ENCODE peak calls at places on chromosomes 1 and 21, in ten cellular contexts. I is fibroblast of lung; A is endothelial cell of umbilical vein; P is substantia nigra; G is CD4-positive, alpha-beta T cell; Y is uterus; N is AG04450; E is colonic mucosa; M is endodermal cell; T is suprapubic skin. J is an unnamed sample.

GRCh38 chr1:19429611-19430010 is 55.7 kb downstream of the CAPZB start:
- DNase-seq in I (peak), A (peak), P (no peak), G (no peak), Y (no peak), N (no peak), E (no peak), M (no peak), T (no peak), J (peak)

GRCh38 chr1:89987170-89987819 is 7.6 kb upstream of the ZNF326 start:
- DNase-seq in I (peak), A (peak), P (peak), G (peak), Y (peak), N (peak), E (peak), M (peak), T (no peak), J (peak)

GRCh38 chr1:23597635-23598388 is 38.5 kb upstream of the ID3 start:
- DNase-seq in I (no peak), A (no peak), P (no peak), G (no peak), Y (no peak), N (no peak), E (no peak), M (peak), T (no peak), J (no peak)

GRCh38 chr1:214727274-214727673 is 124.3 kb downstream of the CENPF start:
- DNase-seq in I (no peak), A (no peak), P (no peak), G (no peak), Y (no peak), N (no peak), E (no peak), M (peak), T (no peak), J (no peak)

GRCh38 chr1:168879906-168880734 is 151.1 kb upstream of the DPT start:
- DNase-seq in I (no peak), A (peak), P (no peak), G (no peak), Y (peak), N (no peak), E (peak), M (peak), T (no peak), J (peak)

GRCh38 chr1:151918156-151918555 is 8.8 kb upstream of the THEM4 start:
- DNase-seq in I (no peak), A (no peak), P (no peak), G (no peak), Y (no peak), N (no peak), E (no peak), M (no peak), T (no peak), J (no peak)

GRCh38 chr1:66925944-66926343 is 1.2 kb downstream of the MIER1 start:
- DNase-seq in I (no peak), A (no peak), P (no peak), G (no peak), Y (no peak), N (no peak), E (peak), M (peak), T (no peak), J (no peak)

GRCh38 chr1:15703562-15703961 is 19.4 kb downstream of the PLEKHM2 start:
- DNase-seq in I (peak), A (peak), P (peak), G (no peak), Y (peak), N (peak), E (peak), M (peak), T (peak), J (peak)

GRCh38 chr21:32994305-32994704 is 31.4 kb upstream of the OLIG2 start:
- DNase-seq in I (peak), A (peak), P (no peak), G (no peak), Y (no peak), N (no peak), E (no peak), M (no peak), T (no peak), J (no peak)

GRCh38 chr1:15110128-15110866 is 43.2 kb upstream of the TMEM51 start:
- DNase-seq in I (no peak), A (no peak), P (no peak), G (no peak), Y (no peak), N (no peak), E (no peak), M (no peak), T (no peak), J (no peak)

GRCh38 chr1:1200876-1201810 is 5.2 kb downstream of the TNFRSF18 start:
- DNase-seq in I (peak), A (peak), P (no peak), G (peak), Y (peak), N (peak), E (peak), M (peak), T (no peak), J (peak)

GRCh38 chr1:36738245-36738644 is 255.5 kb upstream of the CSF3R start:
- DNase-seq in I (no peak), A (no peak), P (no peak), G (no peak), Y (no peak), N (no peak), E (no peak), M (no peak), T (no peak), J (no peak)

GRCh38 chr1:2381741-2382620 is 9.4 kb downstream of the MORN1 start:
- DNase-seq in I (peak), A (peak), P (peak), G (peak), Y (peak), N (peak), E (peak), M (peak), T (peak), J (peak)

GRCh38 chr1:217274927-217275616 is 355.8 kb downstream of the GPATCH2 start:
- DNase-seq in I (peak), A (no peak), P (no peak), G (no peak), Y (no peak), N (peak), E (no peak), M (no peak), T (no peak), J (peak)

GRCh38 chr1:229758101-229759036 is 132.3 kb downstream of the URB2 start:
- DNase-seq in I (peak), A (no peak), P (no peak), G (no peak), Y (no peak), N (no peak), E (no peak), M (no peak), T (no peak), J (no peak)

GRCh38 chr1:243490147-243490546 is 234.3 kb downstream of the SDCCAG8 start:
- DNase-seq in I (no peak), A (no peak), P (no peak), G (no peak), Y (no peak), N (no peak), E (no peak), M (no peak), T (no peak), J (no peak)

GRCh38 chr1:243489681-243490080 is 233.8 kb downstream of the SDCCAG8 start:
- DNase-seq in I (no peak), A (no peak), P (no peak), G (no peak), Y (no peak), N (no peak), E (no peak), M (no peak), T (no peak), J (no peak)

GRCh38 chr1:243488459-243489163 is 232.8 kb downstream of the SDCCAG8 start:
- DNase-seq in I (no peak), A (no peak), P (no peak), G (no peak), Y (no peak), N (no peak), E (no peak), M (peak), T (no peak), J (no peak)

GRCh38 chr1:243489164-243489527 is 233.3 kb downstream of the SDCCAG8 start:
- DNase-seq in I (no peak), A (no peak), P (no peak), G (no peak), Y (no peak), N (no peak), E (no peak), M (no peak), T (no peak), J (no peak)

GRCh38 chr1:243490748-243491686 is 235.2 kb downstream of the SDCCAG8 start:
- DNase-seq in I (peak), A (no peak), P (no peak), G (no peak), Y (no peak), N (peak), E (no peak), M (no peak), T (no peak), J (no peak)
- H3K27ac ChIP-seq in I (no peak), A (no peak), P (no peak), G (no peak), Y (peak), N (peak), E (no peak), M (peak), T (no peak), J (no peak)

DNA sequence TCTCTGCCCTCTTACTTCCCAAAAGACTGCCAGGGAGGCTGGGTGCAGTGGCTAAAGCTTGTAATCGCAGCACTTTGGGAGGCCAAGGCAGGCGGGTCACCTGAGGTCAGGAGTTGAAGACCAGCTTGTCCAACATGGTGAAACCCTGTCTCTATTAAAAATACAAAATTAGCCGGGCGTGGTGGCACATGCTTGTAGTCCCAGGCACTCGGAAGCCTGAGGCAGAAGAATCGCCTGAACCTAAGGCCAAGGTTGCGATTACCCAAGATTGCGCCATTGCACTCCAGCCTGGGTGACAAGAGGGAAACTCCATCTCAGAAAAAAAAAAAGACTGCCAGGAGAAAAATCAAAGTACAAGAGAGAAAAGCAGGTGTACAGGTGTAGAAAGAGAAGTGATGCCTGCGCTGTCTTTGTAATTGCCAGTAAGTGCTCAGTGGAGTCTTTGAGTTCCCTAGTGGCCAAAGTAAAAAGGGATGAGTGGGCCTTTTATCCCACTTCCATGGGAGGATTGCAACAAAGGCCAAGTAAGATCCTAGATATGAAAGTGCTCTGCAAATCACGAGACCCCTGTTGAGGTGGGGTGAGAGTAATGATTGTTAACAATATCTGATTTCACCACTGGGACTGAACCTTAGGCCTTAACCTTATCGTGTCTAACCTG is 94.7 kb upstream of the WNT4 start:
- DNase-seq in I (no peak), A (no peak), P (no peak), G (no peak), Y (no peak), N (no peak), E (no peak), M (no peak), T (no peak), J (no peak)
- H3K27ac ChIP-seq in I (no peak), A (no peak), P (no peak), G (no peak), Y (no peak), N (no peak), E (no peak), M (no peak), T (peak), J (no peak)

GRCh38 chr1:53295295-53295694 is 32.6 kb downstream of the LRP8 start:
- DNase-seq in I (no peak), A (no peak), P (no peak), G (no peak), Y (no peak), N (no peak), E (no peak), M (no peak), T (no peak), J (no peak)
- H3K27ac ChIP-seq in I (no peak), A (no peak), P (no peak), G (no peak), Y (no peak), N (no peak), E (peak), M (peak), T (no peak), J (no peak)

GRCh38 chr21:35984654-35985366 is 75.5 kb downstream of the SETD4 start:
- DNase-seq in I (no peak), A (no peak), P (no peak), G (no peak), Y (no peak), N (no peak), E (no peak), M (no peak), T (no peak), J (no peak)

GRCh38 chr21:35989185-35989735 is 71.1 kb downstream of the SETD4 start:
- DNase-seq in I (peak), A (no peak), P (no peak), G (no peak), Y (no peak), N (no peak), E (no peak), M (no peak), T (peak), J (no peak)

GRCh38 chr21:35990609-35991008 is 69.7 kb downstream of the SETD4 start:
- DNase-seq in I (no peak), A (no peak), P (no peak), G (no peak), Y (no peak), N (no peak), E (no peak), M (no peak), T (no peak), J (no peak)

GRCh38 chr21:35988396-35989140 is 71.8 kb downstream of the SETD4 start:
- DNase-seq in I (no peak), A (no peak), P (no peak), G (no peak), Y (no peak), N (no peak), E (no peak), M (no peak), T (no peak), J (no peak)

DNA sequence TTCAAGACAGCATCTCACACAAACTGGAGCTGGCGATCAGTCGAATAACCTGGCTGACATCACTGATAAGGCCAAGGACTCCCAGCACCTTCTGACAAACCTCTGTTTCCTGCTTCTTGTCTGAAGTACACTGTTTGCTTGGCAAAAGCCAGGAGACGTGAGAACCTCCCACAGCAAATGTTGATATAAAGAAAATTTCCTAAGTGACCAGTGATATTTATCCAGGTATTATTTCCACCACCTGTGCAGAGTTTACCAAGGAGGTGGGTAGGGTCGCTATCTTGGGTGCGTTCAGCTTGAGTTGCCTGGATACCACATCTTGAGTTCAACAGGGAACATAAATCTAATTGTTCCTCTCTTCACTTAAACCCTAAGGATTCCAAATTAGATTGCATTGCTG is 72.9 kb downstream of the SETD4 start:
- DNase-seq in I (no peak), A (no peak), P (no peak), G (no peak), Y (no peak), N (no peak), E (no peak), M (no peak), T (no peak), J (no peak)
- H3K27ac ChIP-seq in I (no peak), A (no peak), P (no peak), G (no peak), Y (no peak), N (no peak), E (no peak), M (no peak), T (no peak), J (no peak)

DNA sequence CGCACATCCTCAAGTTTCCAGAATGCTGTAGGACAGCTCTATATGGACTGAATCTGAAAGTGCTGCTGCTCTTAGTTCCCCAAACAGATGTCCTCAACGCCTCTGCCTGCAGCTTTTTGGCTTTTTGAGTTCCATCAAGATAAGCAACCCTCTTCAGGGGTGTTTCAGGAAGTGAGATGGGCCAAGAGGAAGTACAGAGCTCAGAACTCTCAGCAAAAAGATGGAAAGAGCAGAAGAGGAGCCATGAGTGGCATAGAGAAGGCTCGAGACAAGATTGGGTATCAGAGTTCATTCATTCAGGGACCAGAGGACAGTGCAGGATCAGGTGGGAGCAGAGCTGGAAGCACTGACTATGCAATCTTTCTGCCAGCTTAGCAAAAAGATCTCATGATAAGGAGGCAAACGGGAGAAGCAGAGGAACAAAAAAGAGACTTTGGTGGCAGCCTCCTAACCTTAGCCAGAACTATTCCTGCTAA is at the start of the genes ADORA3 and TMIGD3:
- DNase-seq in I (no peak), A (no peak), P (peak), G (no peak), Y (no peak), N (no peak), E (no peak), M (no peak), T (no peak), J (no peak)
- H3K27ac ChIP-seq in I (no peak), A (no peak), P (peak), G (no peak), Y (no peak), N (no peak), E (no peak), M (no peak), T (peak), J (no peak)

J was measured in cardiac muscle cell.